ENCODE peak calls at places on chromosomes 6 and 20, in five cellular contexts. N, F, T, R and B are unnamed samples.

GRCh38 chr6:127515234-127515793 is 3.8 kb downstream of the MTCL3 start:
- DNase-seq in N (no peak), F (no peak), R (no peak), T (peak; percentile 12), B (no peak)

GRCh38 chr6:122014961-122015360 is 384.5 kb upstream of the HSF2 start:
- DNase-seq in N (peak; percentile 73), R (peak; percentile 72), F (no peak), T (no peak), B (no peak)

GRCh38 chr6:121686611-121687023 is 251.2 kb downstream of the GJA1 start:
- DNase-seq in R (no peak), N (no peak), T (peak; percentile 14), F (no peak), B (no peak)

GRCh38 chr6:11460001-11460668 is 77.4 kb upstream of the TMEM170B start:
- DNase-seq in R (no peak), F (no peak), T (no peak), N (peak; percentile 80), B (no peak)

GRCh38 chr6:5657684-5658429 is 348.9 kb downstream of the NRN1 start:
- DNase-seq in R (peak; percentile 64), F (no peak), N (no peak), T (no peak), B (no peak)

GRCh38 chr6:137883400-137883888 is 16.4 kb downstream of the TNFAIP3 start:
- DNase-seq in F (no peak), T (no peak), R (no peak), N (no peak), B (no peak)

GRCh38 chr6:155528982-155529453 is 73.4 kb upstream of the NOX3 start:
- DNase-seq in N (peak; percentile 86), F (peak; percentile 76), R (peak; percentile 79), T (no peak), B (no peak)

GRCh38 chr20:14569631-14570030 is 232.2 kb upstream of the FLRT3 start:
- DNase-seq in R (no peak), T (no peak), F (no peak), N (no peak), B (no peak)

GRCh38 chr6:29489286-29489685 is 1.5 kb upstream of the MAS1L start:
- DNase-seq in N (no peak), T (no peak), F (no peak), R (no peak), B (no peak)

GRCh38 chr6:41462980-41463930 is 82.9 kb upstream of the FOXP4 start:
- DNase-seq in T (peak; percentile 54), F (peak; percentile 15), R (peak; percentile 20), N (peak; percentile 55), B (no peak)

GRCh38 chr6:130980310-130981032 is 82.6 kb downstream of the EPB41L2 start:
- DNase-seq in F (no peak), T (no peak), R (no peak), N (no peak), B (no peak)

GRCh38 chr6:129795261-129795660 is 65.9 kb downstream of the TMEM244 start:
- DNase-seq in F (peak; percentile 54), N (no peak), R (no peak), T (no peak), B (no peak)

GRCh38 chr6:53956068-53956711 is 155.1 kb upstream of the MLIP start:
- DNase-seq in R (peak; percentile 21), T (peak; percentile 44), F (no peak), N (peak; percentile 65), B (no peak)

GRCh38 chr20:46894971-46895905 is 595 bp downstream of the EYA2 start:
- DNase-seq in N (peak; percentile 41), R (no peak), T (peak; percentile 15), F (no peak), B (no peak)

GRCh38 chr6:107033136-107033535 is 5.1 kb downstream of the MTRES1 start:
- DNase-seq in F (no peak), R (no peak), T (no peak), N (peak; percentile 18), B (no peak)

GRCh38 chr6:27873101-27874030 is 38.8 kb downstream of the OR2B2 start:
- DNase-seq in T (no peak), R (no peak), N (peak; percentile 75), F (no peak), B (peak; percentile 80)

GRCh38 chr6:118668761-118669411 is 17.5 kb upstream of the CEP85L start:
- DNase-seq in R (peak; percentile 25), T (no peak), N (no peak), F (no peak), B (no peak)

GRCh38 chr20:33602826-33603590 is 59.1 kb upstream of the C20orf144 start:
- DNase-seq in N (peak; percentile 77), F (no peak), R (no peak), T (no peak), B (no peak)

GRCh38 chr20:45111799-45112471 is 3.0 kb downstream of the WFDC5 start:
- DNase-seq in T (no peak), F (no peak), R (no peak), N (no peak), B (no peak)

GRCh38 chr6:53347250-53347920 is 1.4 kb downstream of the ELOVL5 start:
- DNase-seq in N (peak; percentile 47), T (no peak), F (no peak), R (no peak), B (no peak)

GRCh38 chr6:100504786-100505737 is 40.3 kb upstream of the SIM1 start:
- DNase-seq in F (peak; percentile 20), R (peak; percentile 62), T (no peak), N (peak; percentile 73), B (no peak)

GRCh38 chr20:2692036-2692885 is at the start of gene EBF4:
- DNase-seq in F (no peak), T (peak; percentile 34), R (no peak), N (no peak), B (no peak)

GRCh38 chr6:43724914-43725642 is 37.5 kb upstream of the MRPS18A start:
- DNase-seq in T (no peak), R (peak; percentile 95), F (no peak), N (peak; percentile 90), B (no peak)

GRCh38 chr6:40524797-40525584 is 62.2 kb downstream of the LRFN2 start:
- DNase-seq in T (no peak), N (no peak), R (no peak), F (no peak), B (no peak)

GRCh38 chr6:101597711-101598110 is 204.2 kb downstream of the GRIK2 start:
- DNase-seq in T (no peak), R (peak; percentile 3), F (no peak), N (peak; percentile 26), B (no peak)

DNA sequence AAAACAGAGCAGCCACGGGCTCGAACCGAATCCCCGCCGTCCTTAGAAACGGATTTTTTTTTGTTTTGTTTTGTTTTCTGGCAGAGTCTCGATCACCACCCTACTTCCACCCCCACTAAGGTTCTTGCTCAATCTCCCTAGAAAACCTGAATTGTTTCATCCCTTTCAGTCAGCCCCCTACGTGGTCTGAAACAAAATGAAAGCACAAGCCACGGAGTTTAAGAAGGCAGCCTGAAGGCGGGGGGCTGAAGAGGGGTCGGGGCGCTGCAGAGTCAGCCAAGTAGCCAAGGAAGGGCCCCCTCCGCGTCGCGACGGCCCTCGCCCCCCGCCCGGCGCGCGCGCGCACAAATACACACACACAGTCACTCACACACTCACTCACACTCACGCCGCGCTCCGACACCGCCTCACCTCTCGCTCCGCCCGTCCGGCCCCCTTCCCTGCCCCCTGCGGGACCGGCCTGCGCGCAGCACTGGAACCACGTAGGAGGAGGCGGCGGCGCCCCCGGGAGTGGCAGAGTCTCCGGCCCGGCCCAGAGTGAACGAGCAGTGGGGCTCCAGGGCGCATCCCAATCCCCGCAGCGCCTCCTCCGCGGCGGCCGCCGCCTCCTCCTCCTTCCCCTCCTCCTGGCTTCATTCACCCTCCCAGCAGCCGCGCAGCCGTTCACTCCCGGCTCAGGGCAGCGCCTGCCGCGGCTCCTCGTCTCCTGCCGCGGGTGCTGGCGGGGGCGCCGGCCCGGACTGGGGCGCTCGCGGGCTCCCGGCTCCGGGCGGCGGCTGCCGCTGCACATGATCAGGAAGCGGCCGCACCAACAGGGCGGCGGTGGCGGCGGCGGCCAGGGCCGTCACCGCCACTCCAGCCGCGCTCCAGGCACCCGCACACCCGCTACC is 1.4 kb downstream of the ATXN1 start:
- DNase-seq in N (peak; percentile 62), T (peak; percentile 75), R (peak; percentile 59), F (no peak), B (peak; percentile 89)
- TF ChIP-seq CTCF in N (no peak), T (peak; percentile 19), R (no peak), F (peak; percentile 6), B (peak; percentile 30)

DNA sequence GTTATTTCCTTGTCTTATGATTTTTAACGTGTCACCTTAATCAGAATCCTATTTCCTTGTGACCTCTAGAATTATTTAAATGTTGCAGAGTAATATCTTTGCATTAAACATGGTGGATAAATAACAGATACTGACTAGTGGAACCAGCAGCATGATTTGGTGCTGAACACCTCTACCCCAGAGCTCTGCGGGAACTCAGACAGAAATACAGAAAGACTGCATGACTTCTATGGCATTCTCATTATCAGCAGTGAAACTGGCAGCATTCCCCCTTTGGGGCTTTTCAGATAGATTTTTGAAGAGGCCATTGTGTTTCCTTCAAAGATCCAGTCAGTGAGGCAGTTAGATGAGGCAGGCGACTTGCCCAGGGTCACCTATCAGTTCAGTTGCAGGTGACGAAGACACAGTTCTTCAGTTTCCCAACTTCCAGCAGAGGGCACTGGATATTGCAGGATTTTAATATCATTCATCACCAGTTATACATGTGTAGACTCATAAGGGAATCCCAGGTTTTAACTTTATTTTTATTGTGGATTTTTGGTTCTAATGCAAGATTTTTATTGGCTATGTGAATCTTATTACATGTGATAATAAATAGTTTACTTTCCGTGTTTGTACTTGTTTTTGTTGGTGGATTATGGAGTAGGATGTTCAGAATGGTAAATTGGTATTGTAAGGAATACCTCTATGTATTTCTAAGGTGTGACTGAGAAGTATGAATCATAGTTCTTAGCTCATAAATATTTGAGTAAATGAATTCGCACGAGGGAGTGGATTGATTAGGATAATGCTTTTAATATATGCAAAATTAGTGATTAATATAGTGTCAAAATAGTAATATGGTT is 81.3 kb downstream of the AFDN start:
- DNase-seq in F (no peak), N (peak; percentile 66), R (no peak), T (no peak), B (no peak)
- TF ChIP-seq CTCF in F (peak; percentile 58), N (peak; percentile 37), R (peak; percentile 68), T (peak; percentile 55), B (peak; percentile 69)

GRCh38 chr20:38338849-38339520 is 7.3 kb upstream of the LBP start:
- DNase-seq in F (no peak), N (peak; percentile 37), R (no peak), T (no peak), B (no peak)
- TF ChIP-seq CTCF in F (peak; percentile 62), N (peak; percentile 51), R (peak; percentile 39), T (peak; percentile 34), B (peak; percentile 37)

DNA sequence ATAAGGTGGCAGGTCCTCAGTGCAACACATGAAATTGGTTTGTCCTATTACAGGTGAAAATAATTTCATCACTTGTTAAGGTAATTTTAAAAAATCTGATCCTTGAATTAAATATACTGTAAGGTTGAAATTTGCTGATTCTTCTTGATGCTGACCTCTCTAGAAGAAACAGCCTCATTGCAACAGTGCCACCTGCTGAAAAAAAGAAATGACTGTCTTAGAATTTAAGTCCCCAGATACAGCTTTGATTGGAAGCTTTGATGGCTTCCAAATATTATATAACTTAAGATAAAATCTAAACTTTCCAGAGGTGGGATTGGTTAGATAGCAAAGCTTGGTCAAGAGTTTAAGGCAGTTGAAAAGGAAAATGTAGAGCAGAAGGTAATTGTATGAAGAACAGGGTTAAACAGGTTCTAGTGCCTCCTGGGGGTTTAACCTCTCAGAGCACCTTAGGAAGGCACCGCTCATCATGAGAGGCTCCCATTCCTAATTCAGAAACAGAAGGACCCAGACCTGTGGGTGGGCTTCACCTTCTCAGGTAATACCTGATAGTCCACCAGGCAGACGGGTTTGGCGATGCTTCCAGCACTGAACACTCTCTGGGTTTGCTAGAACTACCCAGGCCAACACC is 401.0 kb downstream of the PAX1 start:
- DNase-seq in R (peak; percentile 18), T (no peak), F (no peak), N (peak; percentile 43), B (no peak)
- TF ChIP-seq CTCF in R (peak; percentile 51), T (peak; percentile 86), F (peak; percentile 35), N (peak; percentile 19), B (peak; percentile 77)